ENCODE peak calls at places on chromosomes 4 and X, in four cellular contexts. V is T-helper 17 cell; A is CD4-positive, alpha-beta memory T cell; U is AG08396. H is an unnamed sample.

GRCh38 chr4:3291411-3291968 is 1.3 kb upstream of the RGS12 start:
- DNase-seq in V (no peak), A (no peak), U (no peak), H (no peak)

GRCh38 chr4:109179089-109179488 is 123.4 kb downstream of the COL25A1 start:
- DNase-seq in V (no peak), A (no peak), U (no peak), H (no peak)

GRCh38 chrX:79169484-79169883 is 25.0 kb downstream of the GPR174 start:
- DNase-seq in V (no peak), A (no peak), U (no peak), H (no peak)

GRCh38 chrX:107715331-107716044 is 60.1 kb downstream of the TSC22D3 start:
- DNase-seq in V (no peak), A (peak), U (peak), H (no peak)

GRCh38 chr4:11912886-11913285 is 484.2 kb upstream of the HS3ST1 start:
- DNase-seq in V (no peak), A (no peak), U (no peak), H (peak)

GRCh38 chrX:99722094-99722493 is 688.0 kb downstream of the PCDH19 start:
- DNase-seq in V (no peak), A (no peak), U (no peak), H (no peak)

GRCh38 chr4:38268108-38268507 is 307.9 kb downstream of the PTTG2 start:
- DNase-seq in V (no peak), A (no peak), U (no peak), H (no peak)

GRCh38 chr4:184958839-184959238 is 59.5 kb upstream of the HELT start:
- DNase-seq in V (no peak), A (no peak), U (no peak), H (no peak)

GRCh38 chr4:169009281-169010124 is 552 bp downstream of the CBR4 start:
- DNase-seq in V (peak), A (peak), U (peak), H (peak)

GRCh38 chrX:106585478-106585877 is 26.3 kb upstream of the RADX start:
- DNase-seq in V (no peak), A (no peak), U (no peak), H (no peak)

GRCh38 chr4:126405369-126405982 is 1090.7 kb downstream of the FAT4 start:
- DNase-seq in V (no peak), A (no peak), U (no peak), H (no peak)

GRCh38 chrX:110706446-110706845 is 89.2 kb downstream of the CHRDL1 start:
- DNase-seq in V (no peak), A (no peak), U (no peak), H (no peak)